ENCODE peak calls at places on chromosomes 5 and 9, in ten cellular contexts. Q, F, R, W, I, V, E, X, N and O are unnamed samples.

GRCh38 chr9:98575379-98576346 is 133.1 kb downstream of the GABBR2 start:
- DNase-seq in Q (no peak), F (no peak), R (no peak), W (peak), I (no peak), V (no peak), E (peak), X (no peak), N (no peak), O (peak)

GRCh38 chr5:95822038-95822407 is 503 bp downstream of the GLRX start:
- DNase-seq in Q (peak), F (peak), R (peak), W (peak), I (peak), V (peak), E (peak), X (no peak), N (peak), O (peak)

GRCh38 chr9:98909935-98910334 is 33.8 kb upstream of the COL15A1 start:
- DNase-seq in Q (no peak), F (no peak), R (no peak), W (no peak), I (no peak), V (no peak), E (no peak), X (no peak), N (no peak), O (no peak)

GRCh38 chr5:71932131-71932635 is 175.1 kb upstream of the MAP1B start:
- DNase-seq in Q (no peak), F (no peak), R (no peak), W (no peak), I (no peak), V (no peak), E (no peak), X (no peak), N (peak), O (no peak)

GRCh38 chr9:83258521-83258920 is 195.6 kb upstream of the RASEF start:
- DNase-seq in Q (no peak), F (no peak), R (no peak), W (no peak), I (no peak), V (no peak), E (no peak), X (no peak), N (no peak), O (no peak)

GRCh38 chr5:40909233-40909632 is at the start of gene C7:
- DNase-seq in Q (no peak), F (no peak), R (no peak), W (no peak), I (no peak), V (no peak), E (no peak), X (no peak), N (no peak), O (no peak)

GRCh38 chr5:34563951-34564705 is 92.0 kb upstream of the RAI14 start:
- DNase-seq in Q (no peak), F (no peak), R (no peak), W (no peak), I (no peak), V (no peak), E (no peak), X (no peak), N (peak), O (peak)

GRCh38 chr5:178230879-178231735 is 1.5 kb downstream of the PHYKPL start:
- DNase-seq in Q (no peak), F (no peak), R (no peak), W (no peak), I (no peak), V (no peak), E (no peak), X (no peak), N (no peak), O (no peak)

GRCh38 chr5:61299254-61299653 is 32.8 kb upstream of the ZSWIM6 start:
- DNase-seq in Q (no peak), F (no peak), R (peak), W (no peak), I (no peak), V (no peak), E (peak), X (no peak), N (no peak), O (no peak)

GRCh38 chr5:44697025-44697424 is 111.7 kb upstream of the MRPS30 start:
- DNase-seq in Q (no peak), F (no peak), R (no peak), W (no peak), I (no peak), V (no peak), E (no peak), X (no peak), N (no peak), O (no peak)

GRCh38 chr5:1553642-1554409 is 30.1 kb upstream of the LPCAT1 start:
- DNase-seq in Q (no peak), F (no peak), R (peak), W (peak), I (no peak), V (no peak), E (no peak), X (peak), N (no peak), O (no peak)

GRCh38 chr5:32331217-32331926 is 18.6 kb upstream of the MTMR12 start:
- DNase-seq in Q (no peak), F (no peak), R (peak), W (no peak), I (no peak), V (peak), E (no peak), X (no peak), N (no peak), O (peak)

GRCh38 chr5:177040814-177041410 is 18.4 kb downstream of the ZNF346 start:
- DNase-seq in Q (no peak), F (no peak), R (no peak), W (no peak), I (no peak), V (no peak), E (peak), X (no peak), N (no peak), O (no peak)

GRCh38 chr5:159504857-159505304 is 174.6 kb upstream of the IL12B start:
- DNase-seq in Q (no peak), F (no peak), R (no peak), W (no peak), I (no peak), V (peak), E (peak), X (no peak), N (no peak), O (no peak)

GRCh38 chr5:73799401-73799972 is 173.5 kb downstream of the ARHGEF28 start:
- DNase-seq in Q (no peak), F (no peak), R (no peak), W (no peak), I (no peak), V (no peak), E (no peak), X (no peak), N (no peak), O (no peak)

GRCh38 chr5:76082790-76083554 is at the start of gene SV2C:
- DNase-seq in Q (no peak), F (no peak), R (no peak), W (peak), I (peak), V (peak), E (peak), X (no peak), N (no peak), O (peak)

GRCh38 chr9:4099961-4100360 is 199.9 kb downstream of the GLIS3 start:
- DNase-seq in Q (no peak), F (no peak), R (no peak), W (no peak), I (no peak), V (no peak), E (peak), X (no peak), N (no peak), O (no peak)

GRCh38 chr9:130743644-130744043 is 50.1 kb downstream of the EXOSC2 start:
- DNase-seq in Q (no peak), F (no peak), R (no peak), W (no peak), I (no peak), V (no peak), E (no peak), X (no peak), N (no peak), O (no peak)

GRCh38 chr5:55177078-55177477 is 4.1 kb upstream of the CDC20B start:
- DNase-seq in Q (no peak), F (no peak), R (no peak), W (no peak), I (no peak), V (no peak), E (no peak), X (no peak), N (no peak), O (no peak)

GRCh38 chr5:95794070-95794516 is 28.4 kb downstream of the GLRX start:
- DNase-seq in Q (no peak), F (no peak), R (no peak), W (no peak), I (no peak), V (no peak), E (no peak), X (no peak), N (no peak), O (no peak)

GRCh38 chr5:94751456-94751855 is 133.0 kb downstream of the SLF1 start:
- DNase-seq in Q (no peak), F (no peak), R (no peak), W (no peak), I (no peak), V (no peak), E (peak), X (no peak), N (no peak), O (no peak)

GRCh38 chr5:71903826-71904225 is 184.8 kb downstream of the CARTPT start:
- DNase-seq in Q (no peak), F (no peak), R (no peak), W (no peak), I (no peak), V (no peak), E (no peak), X (no peak), N (no peak), O (no peak)

GRCh38 chr9:134268308-134268724 is 57.9 kb upstream of the RXRA start:
- DNase-seq in Q (no peak), F (no peak), R (no peak), W (peak), I (no peak), V (no peak), E (no peak), X (no peak), N (no peak), O (peak)

GRCh38 chr5:39494534-39494933 is 69.8 kb upstream of the DAB2 start:
- DNase-seq in Q (no peak), F (no peak), R (no peak), W (no peak), I (no peak), V (no peak), E (no peak), X (no peak), N (no peak), O (no peak)

GRCh38 chr5:77645158-77645994 is 6.9 kb upstream of the OTP start:
- DNase-seq in Q (no peak), F (no peak), R (no peak), W (peak), I (peak), V (no peak), E (no peak), X (no peak), N (no peak), O (peak)

GRCh38 chr5:123365163-123365562 is 58.0 kb downstream of the CEP120 start:
- DNase-seq in Q (peak), F (no peak), R (no peak), W (no peak), I (no peak), V (no peak), E (no peak), X (no peak), N (no peak), O (no peak)

GRCh38 chr5:71938886-71939285 is 168.4 kb upstream of the MAP1B start:
- DNase-seq in Q (peak), F (no peak), R (peak), W (no peak), I (no peak), V (no peak), E (no peak), X (no peak), N (peak), O (peak)

GRCh38 chr5:59798862-59799667 is 94.5 kb downstream of the PDE4D start:
- DNase-seq in Q (no peak), F (no peak), R (peak), W (peak), I (no peak), V (peak), E (peak), X (no peak), N (no peak), O (no peak)

GRCh38 chr9:112050544-112051475 is 124.3 kb downstream of the SUSD1 start:
- DNase-seq in Q (no peak), F (no peak), R (peak), W (no peak), I (no peak), V (peak), E (peak), X (peak), N (peak), O (peak)